ENCODE peak calls at places on chromosome X, in six cellular contexts. H is endodermal cell, R is tibial artery, D is OCI-LY7, Z is epithelial cell of esophagus, K is BE2C. E is an unnamed sample.

GRCh38 chrX:149713279-149714050 is 1.6 kb downstream of the MAGEA11 start:
- DNase-seq in D (no peak), R (no peak), Z (no peak), K (no peak), H (no peak), E (no peak)

GRCh38 chrX:3161686-3162085 is 120.4 kb downstream of the ARSF start:
- DNase-seq in Z (no peak), R (no peak), D (no peak), K (no peak), H (no peak), E (no peak)

GRCh38 chrX:133601116-133601515 is 185.8 kb upstream of the GPC4 start:
- DNase-seq in Z (no peak), D (no peak), H (no peak), K (no peak), R (no peak), E (no peak)

GRCh38 chrX:140229187-140229586 is 263.9 kb upstream of the CXorf66 start:
- DNase-seq in K (no peak), H (peak; percentile 42), D (no peak), Z (no peak), R (no peak), E (no peak)

GRCh38 chrX:27446423-27446822 is 16.7 kb downstream of the PPP4R3C start:
- DNase-seq in D (no peak), Z (no peak), K (no peak), R (no peak), H (no peak), E (no peak)

GRCh38 chrX:151279161-151279560 is 102.8 kb downstream of the GPR50 start:
- DNase-seq in D (no peak), H (no peak), K (no peak), Z (no peak), R (no peak), E (no peak)

GRCh38 chrX:7346021-7346420 is 198.1 kb upstream of the PUDP start:
- DNase-seq in Z (no peak), R (no peak), D (no peak), K (no peak), H (no peak), E (no peak)

GRCh38 chrX:141142946-141143345 is 34.0 kb downstream of the LDOC1 start:
- DNase-seq in Z (peak; percentile 18), D (no peak), H (no peak), R (no peak), K (no peak), E (no peak)

GRCh38 chrX:101656817-101657216 is 2.8 kb downstream of the ARMCX2 start:
- DNase-seq in Z (no peak), K (no peak), D (no peak), R (no peak), H (no peak), E (no peak)

GRCh38 chrX:21529771-21530170 is 128.4 kb downstream of the KLHL34 start:
- DNase-seq in H (no peak), K (no peak), Z (no peak), R (no peak), D (no peak), E (no peak)

GRCh38 chrX:149950681-149951080 is 12.4 kb upstream of the EOLA2 start:
- DNase-seq in R (no peak), K (peak; percentile 16), H (no peak), D (peak; percentile 27), Z (peak; percentile 50), E (peak; percentile 18)

GRCh38 chrX:72169008-72169728 is 12.4 kb upstream of the PIN4 start:
- DNase-seq in H (no peak), R (no peak), K (no peak), D (no peak), Z (no peak), E (no peak)
- H3K4me3 ChIP-seq in H (no peak overlapping the region), R (peak overlapping the region; percentile 10), K (no peak overlapping the region), D (no peak overlapping the region), Z (no peak overlapping the region), E (no peak overlapping the region)

DNA sequence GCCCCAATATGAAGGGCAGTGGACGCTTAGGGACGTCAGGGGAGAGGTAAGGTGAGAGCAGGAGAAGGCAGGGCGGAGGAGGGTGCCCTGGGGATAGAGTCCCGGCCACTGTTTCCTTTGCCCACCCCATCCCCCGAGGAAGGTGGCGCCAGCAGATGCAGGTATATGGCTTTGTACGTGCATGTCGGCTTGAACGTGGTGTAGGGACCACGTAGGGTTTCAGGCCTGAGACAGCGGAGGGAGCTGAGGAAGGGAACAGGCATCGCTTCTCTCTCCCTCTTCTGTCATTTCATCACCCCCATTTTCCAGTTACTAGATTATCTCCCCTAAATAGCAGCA is 97.9 kb downstream of the PHKA2 start:
- DNase-seq in K (no peak), H (no peak), Z (no peak), R (no peak), D (no peak), E (no peak)
- H3K4me3 ChIP-seq in K (no peak overlapping the region), H (no peak overlapping the region), Z (peak overlapping the region; percentile 38), R (peak overlapping the region; percentile 40), D (no peak overlapping the region), E (peak overlapping the region; percentile 32)

GRCh38 chrX:134622813-134623185 is 35.5 kb downstream of the PLAC1 start:
- DNase-seq in D (no peak), K (no peak), Z (peak; percentile 57), R (no peak), H (no peak), E (no peak)
- H3K4me3 ChIP-seq in D (no peak overlapping the region), K (no peak overlapping the region), Z (no peak overlapping the region), R (no peak overlapping the region), H (no peak overlapping the region), E (no peak overlapping the region)

GRCh38 chrX:53716328-53717088 is 30.0 kb upstream of the HUWE1 start:
- DNase-seq in R (no peak), Z (no peak), H (no peak), K (no peak), D (peak; percentile 74), E (no peak)
- H3K4me3 ChIP-seq in R (no peak overlapping the region), Z (no peak overlapping the region), H (no peak overlapping the region), K (no peak overlapping the region), D (peak overlapping the region; percentile 49), E (no peak overlapping the region)

DNA sequence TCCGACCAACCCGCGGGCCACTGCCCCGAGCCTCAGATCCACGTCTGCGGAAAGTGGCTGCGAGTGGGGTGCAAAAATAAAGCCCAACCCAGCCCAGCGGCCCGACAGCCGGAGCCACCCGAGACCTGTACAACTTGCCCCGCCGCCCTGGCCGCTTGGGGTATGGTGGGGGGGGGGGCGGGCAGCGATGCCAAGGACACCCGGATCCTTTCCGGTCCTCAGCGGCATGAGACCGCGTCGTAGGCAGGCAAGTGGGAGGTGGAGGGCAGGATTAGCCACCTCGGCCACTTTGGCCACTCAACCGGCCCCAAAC is 1.6 kb downstream of the SLITRK4 start:
- DNase-seq in K (no peak), Z (peak; percentile 0), D (no peak), R (no peak), H (no peak), E (no peak)
- H3K4me3 ChIP-seq in K (no peak overlapping the region), Z (peak overlapping the region; percentile 19), D (no peak overlapping the region), R (peak overlapping the region; percentile 46), H (no peak overlapping the region), E (peak overlapping the region; percentile 54)

GRCh38 chrX:68980906-68981616 is 152.2 kb downstream of the EFNB1 start:
- DNase-seq in R (no peak), H (no peak), Z (no peak), K (no peak), D (no peak), E (no peak)
- H3K4me3 ChIP-seq in R (no peak overlapping the region), H (no peak overlapping the region), Z (no peak overlapping the region), K (no peak overlapping the region), D (no peak overlapping the region), E (no peak overlapping the region)

GRCh38 chrX:18884916-18885315 is 99.0 kb downstream of the PHKA2 start:
- DNase-seq in R (no peak), H (peak; percentile 51), D (no peak), K (no peak), Z (no peak), E (no peak)

GRCh38 chrX:18887821-18888205 is 96.1 kb downstream of the PHKA2 start:
- DNase-seq in K (no peak), R (no peak), Z (no peak), D (no peak), H (no peak), E (no peak)

GRCh38 chrX:18887177-18887820 is 96.6 kb downstream of the PHKA2 start:
- DNase-seq in Z (peak; percentile 30), H (peak; percentile 49), R (no peak), D (no peak), K (no peak), E (no peak)

GRCh38 chrX:18885317-18886004 is 98.5 kb downstream of the PHKA2 start:
- DNase-seq in Z (no peak), K (no peak), H (no peak), R (peak; percentile 72), D (no peak), E (no peak)

GRCh38 chrX:18886344-18887161 is 97.4 kb downstream of the PHKA2 start:
- DNase-seq in Z (peak; percentile 66), K (peak; percentile 53), R (peak; percentile 91), D (peak; percentile 19), H (peak; percentile 83), E (no peak)
- H3K4me3 ChIP-seq in Z (peak overlapping the region; percentile 38), K (no peak overlapping the region), R (peak overlapping the region; percentile 40), D (no peak overlapping the region), H (no peak overlapping the region), E (peak overlapping the region; percentile 32)

DNA sequence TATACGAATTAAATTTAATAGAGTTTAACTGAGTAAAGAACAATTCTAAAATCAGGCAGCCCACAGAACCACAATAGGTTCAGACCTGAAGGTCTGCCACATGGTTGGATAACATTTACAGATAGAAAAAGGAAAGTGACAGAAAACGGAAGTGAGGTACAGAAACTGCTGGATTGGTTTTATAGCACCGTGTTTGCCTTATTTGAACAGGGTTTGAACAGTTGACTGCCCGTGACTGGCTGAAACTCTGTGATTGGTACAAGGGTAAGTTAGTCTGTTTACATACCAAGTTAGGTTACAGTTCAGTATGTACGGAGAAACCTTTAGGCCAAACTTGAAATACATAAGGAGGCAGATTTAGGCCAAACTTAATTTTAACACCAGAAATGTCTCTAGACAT is 64.1 kb upstream of the ATXN3L start:
- DNase-seq in K (no peak), D (peak; percentile 12), R (no peak), H (no peak), Z (no peak), E (no peak)
- H3K4me3 ChIP-seq in K (no peak overlapping the region), D (no peak overlapping the region), R (no peak overlapping the region), H (no peak overlapping the region), Z (no peak overlapping the region), E (no peak overlapping the region)

DNA sequence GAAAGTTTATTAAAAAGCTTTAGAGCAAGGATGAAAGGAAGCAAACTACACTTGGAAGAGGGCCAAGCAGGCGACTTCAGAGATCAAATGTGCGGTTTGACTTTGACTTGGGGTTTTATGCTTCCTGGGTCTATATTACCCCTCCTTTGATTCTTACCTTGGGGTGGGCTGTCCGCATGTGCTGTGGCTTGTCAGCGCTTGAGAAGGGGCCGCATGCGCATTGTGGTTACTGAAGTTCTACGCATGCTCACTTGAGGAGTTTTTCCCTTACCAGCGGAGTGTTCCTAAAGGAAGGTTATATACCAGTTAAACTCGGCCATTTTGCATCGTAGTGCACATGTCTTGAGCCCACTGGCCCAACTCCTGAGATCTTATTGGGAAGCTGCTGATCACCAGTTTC is 9.9 kb downstream of the ZNF157 start:
- DNase-seq in K (no peak), R (no peak), H (no peak), D (no peak), Z (peak; percentile 64), E (no peak)
- H3K4me3 ChIP-seq in K (no peak overlapping the region), R (no peak overlapping the region), H (no peak overlapping the region), D (no peak overlapping the region), Z (peak overlapping the region; percentile 35), E (no peak overlapping the region)

GRCh38 chrX:18681996-18682395 is 10.1 kb upstream of the RS1 start:
- DNase-seq in R (no peak), H (no peak), Z (no peak), K (no peak), D (no peak), E (no peak)
- H3K4me3 ChIP-seq in R (no peak overlapping the region), H (no peak overlapping the region), Z (no peak overlapping the region), K (no peak overlapping the region), D (no peak overlapping the region), E (no peak overlapping the region)

E was measured in skeletal muscle cell.